ENCODE peak calls at places on chromosomes 13 and 19, in ten cellular contexts. Y is heart right ventricle, R is Ammon's horn, X is upper lobe of left lung, F is AG09319, Z is hippocampal formation, C is GOT3, W is HS-5, T is Panc1, D is T-cell. K is an unnamed sample.

GRCh38 chr19:47544075-47544474 is 28.9 kb downstream of the ZNF541 start:
- DNase-seq in Y (no peak), R (no peak), X (no peak), F (no peak), Z (no peak), C (no peak), W (no peak), T (no peak), D (no peak), K (no peak)

GRCh38 chr19:28299649-28300048 is 913.3 kb downstream of the UQCRFS1 start:
- DNase-seq in Y (no peak), R (no peak), X (no peak), F (no peak), Z (no peak), C (no peak), W (no peak), T (no peak), D (no peak), K (no peak)

GRCh38 chr19:14769201-14769600 is 9.2 kb downstream of the ADGRE2 start:
- DNase-seq in Y (no peak), R (no peak), X (no peak), F (no peak), Z (no peak), C (no peak), W (no peak), T (no peak), D (no peak), K (no peak)

GRCh38 chr13:90500569-90500968 is 846.9 kb upstream of the MIR17HG start:
- DNase-seq in Y (peak), R (no peak), X (no peak), F (no peak), Z (no peak), C (no peak), W (no peak), T (no peak), D (no peak), K (no peak)

GRCh38 chr19:42206871-42207755 is 10.4 kb downstream of the DEDD2 start:
- DNase-seq in Y (no peak), R (no peak), X (no peak), F (no peak), Z (no peak), C (no peak), W (no peak), T (no peak), D (no peak), K (no peak)

GRCh38 chr13:83881917-83882625 is at the start of gene SLITRK1:
- DNase-seq in Y (peak), R (peak), X (no peak), F (peak), Z (peak), C (no peak), W (no peak), T (no peak), D (no peak), K (no peak)

GRCh38 chr13:43520331-43520730 is 266.4 kb downstream of the ENOX1 start:
- DNase-seq in Y (no peak), R (no peak), X (no peak), F (no peak), Z (no peak), C (no peak), W (no peak), T (no peak), D (no peak), K (no peak)

GRCh38 chr13:106597759-106598395 is 29.9 kb upstream of the ARGLU1 start:
- DNase-seq in Y (no peak), R (no peak), X (peak), F (no peak), Z (no peak), C (no peak), W (no peak), T (no peak), D (no peak), K (no peak)

GRCh38 chr19:29943615-29944014 is 1.6 kb downstream of the URI1 start:
- DNase-seq in Y (no peak), R (no peak), X (no peak), F (no peak), Z (no peak), C (no peak), W (no peak), T (no peak), D (no peak), K (no peak)

GRCh38 chr13:110306340-110306959 is 507 bp downstream of the COL4A1 start:
- DNase-seq in Y (no peak), R (no peak), X (no peak), F (no peak), Z (no peak), C (no peak), W (no peak), T (no peak), D (no peak), K (no peak)

K was measured in central memory CD4-positive, alpha-beta T cell.